ENCODE peak calls at places on chromosomes 6 and 20, in seven cellular contexts. M is A549, E is endodermal cell, W is stomach, N is IMR-90, H is transverse colon, X is epithelial cell of esophagus. P is an unnamed sample.

GRCh38 chr20:21557246-21557982 is 43.5 kb upstream of the NKX2-2 start:
- DNase-seq in N (no peak), W (no peak), X (no peak), M (no peak), H (no peak), E (no peak), P (no peak)

GRCh38 chr6:16769131-16769985 is 8.1 kb upstream of the ATXN1 start:
- DNase-seq in N (peak; percentile 61), X (peak; percentile 94), H (peak; percentile 38), E (peak; percentile 54), M (peak; percentile 49), W (peak; percentile 44), P (no peak)

GRCh38 chr20:48740714-48741113 is 87.1 kb downstream of the PREX1 start:
- DNase-seq in H (no peak), M (no peak), X (no peak), N (no peak), W (no peak), E (no peak), P (no peak)

GRCh38 chr20:58131111-58131510 is 97.3 kb downstream of the ANKRD60 start:
- DNase-seq in N (no peak), H (no peak), M (no peak), W (no peak), X (no peak), E (no peak), P (no peak)

GRCh38 chr6:53199156-53199555 is 50.5 kb upstream of the GCM1 start:
- DNase-seq in E (no peak), W (no peak), M (no peak), H (no peak), X (no peak), N (no peak), P (no peak)

GRCh38 chr20:44173846-44174245 is 13.1 kb downstream of the JPH2 start:
- DNase-seq in X (no peak), W (no peak), E (no peak), M (no peak), H (no peak), N (no peak), P (no peak)

GRCh38 chr6:74357329-74357728 is 661.3 kb downstream of the CD109 start:
- DNase-seq in X (no peak), M (no peak), E (no peak), N (peak; percentile 46), H (no peak), W (no peak), P (no peak)

GRCh38 chr6:141097471-141097870 is 1035.3 kb upstream of the GJE1 start:
- DNase-seq in H (no peak), E (no peak), X (peak; percentile 72), W (no peak), M (no peak), N (no peak), P (no peak)

GRCh38 chr6:52221302-52221701 is 23.0 kb downstream of the IL17F start:
- DNase-seq in M (no peak), H (no peak), X (no peak), W (no peak), N (no peak), E (no peak), P (no peak)

GRCh38 chr6:119283214-119283613 is 66.3 kb downstream of the MAN1A1 start:
- DNase-seq in X (no peak), H (no peak), W (no peak), E (no peak), N (peak; percentile 9), M (no peak), P (no peak)

GRCh38 chr20:50750145-50750671 is 18.8 kb downstream of the PARD6B start:
- DNase-seq in H (no peak), X (no peak), W (no peak), N (no peak), M (no peak), E (peak; percentile 13), P (no peak)

GRCh38 chr20:3655032-3655405 is 8.2 kb downstream of the GFRA4 start:
- DNase-seq in W (no peak), M (no peak), E (no peak), N (no peak), H (no peak), X (no peak), P (no peak)

GRCh38 chr20:37275125-37275524 is 13.5 kb upstream of the GHRH start:
- DNase-seq in N (no peak), W (no peak), X (no peak), E (no peak), M (no peak), H (no peak), P (no peak)

GRCh38 chr20:37278966-37279590 is 10.4 kb upstream of the MANBAL start:
- DNase-seq in N (no peak), W (no peak), M (no peak), E (peak; percentile 68), H (no peak), X (peak; percentile 68), P (no peak)

GRCh38 chr20:37277253-37277593 is 12.2 kb upstream of the MANBAL start:
- DNase-seq in X (no peak), H (no peak), W (no peak), N (no peak), M (no peak), E (no peak), P (no peak)

GRCh38 chr20:37273988-37274387 is 12.4 kb upstream of the GHRH start:
- DNase-seq in W (no peak), H (no peak), X (no peak), M (no peak), N (no peak), E (no peak), P (no peak)

GRCh38 chr20:37276494-37277252 is 12.8 kb upstream of the MANBAL start:
- DNase-seq in E (no peak), N (peak; percentile 94), M (no peak), W (peak; percentile 59), H (peak; percentile 56), X (peak; percentile 77), P (peak; percentile 85)
- TF ChIP-seq CTCF in E (no peak), N (peak; percentile 62), M (peak; percentile 42), W (peak; percentile 11), H (peak; percentile 40), X (peak; percentile 48), P (peak; percentile 47)

DNA sequence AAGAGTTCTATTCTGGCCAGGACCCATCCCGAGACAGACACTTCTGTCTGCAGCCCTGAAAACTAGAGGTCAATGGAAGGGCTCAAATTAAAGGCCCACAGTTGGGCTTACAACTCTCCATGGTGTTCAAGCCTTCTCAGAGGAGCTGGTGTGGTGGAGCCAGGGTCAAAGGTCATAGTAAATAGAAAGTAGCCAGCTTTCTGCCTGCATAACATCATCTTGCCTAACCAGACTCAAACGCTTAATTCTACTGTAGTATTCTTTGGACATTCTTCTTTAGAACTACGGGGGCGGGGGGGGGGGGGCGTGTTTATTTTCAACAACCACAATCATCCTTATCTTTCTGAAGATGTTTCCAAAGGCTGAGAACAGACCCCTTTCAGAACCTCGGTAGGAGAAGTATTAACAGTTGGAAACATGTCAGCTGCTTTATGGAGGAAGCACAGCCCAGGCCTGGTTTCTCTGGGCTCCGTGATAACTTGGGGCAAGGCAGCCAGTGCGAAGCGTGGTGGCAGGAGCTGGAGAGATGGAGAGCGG is 1.5 kb upstream of the RREB1 start:
- DNase-seq in X (no peak), M (no peak), H (no peak), E (no peak), W (no peak), N (peak; percentile 42), P (no peak)
- H3K4me3 ChIP-seq in X (no peak overlapping the region), M (no peak overlapping the region), H (peak overlapping the region; percentile 84), E (no peak overlapping the region), W (peak overlapping the region; percentile 99), N (peak overlapping the region; percentile 96), P (peak overlapping the region; percentile 88)

GRCh38 chr6:109455161-109455501 is 441 bp downstream of the MICAL1 start:
- DNase-seq in E (no peak), M (no peak), X (no peak), H (peak; percentile 63), N (no peak), W (no peak), P (no peak)

GRCh38 chr6:109452181-109452580 is 3.4 kb downstream of the MICAL1 start:
- DNase-seq in X (no peak), M (no peak), W (no peak), N (no peak), H (no peak), E (no peak), P (no peak)

GRCh38 chr6:109453156-109453555 is 2.4 kb downstream of the MICAL1 start:
- DNase-seq in E (no peak), W (no peak), X (no peak), M (no peak), N (no peak), H (no peak), P (no peak)

GRCh38 chr6:109454483-109455160 is 950 bp downstream of the MICAL1 start:
- DNase-seq in W (peak; percentile 58), H (peak; percentile 76), E (no peak), X (no peak), M (no peak), N (peak; percentile 28), P (no peak)

DNA sequence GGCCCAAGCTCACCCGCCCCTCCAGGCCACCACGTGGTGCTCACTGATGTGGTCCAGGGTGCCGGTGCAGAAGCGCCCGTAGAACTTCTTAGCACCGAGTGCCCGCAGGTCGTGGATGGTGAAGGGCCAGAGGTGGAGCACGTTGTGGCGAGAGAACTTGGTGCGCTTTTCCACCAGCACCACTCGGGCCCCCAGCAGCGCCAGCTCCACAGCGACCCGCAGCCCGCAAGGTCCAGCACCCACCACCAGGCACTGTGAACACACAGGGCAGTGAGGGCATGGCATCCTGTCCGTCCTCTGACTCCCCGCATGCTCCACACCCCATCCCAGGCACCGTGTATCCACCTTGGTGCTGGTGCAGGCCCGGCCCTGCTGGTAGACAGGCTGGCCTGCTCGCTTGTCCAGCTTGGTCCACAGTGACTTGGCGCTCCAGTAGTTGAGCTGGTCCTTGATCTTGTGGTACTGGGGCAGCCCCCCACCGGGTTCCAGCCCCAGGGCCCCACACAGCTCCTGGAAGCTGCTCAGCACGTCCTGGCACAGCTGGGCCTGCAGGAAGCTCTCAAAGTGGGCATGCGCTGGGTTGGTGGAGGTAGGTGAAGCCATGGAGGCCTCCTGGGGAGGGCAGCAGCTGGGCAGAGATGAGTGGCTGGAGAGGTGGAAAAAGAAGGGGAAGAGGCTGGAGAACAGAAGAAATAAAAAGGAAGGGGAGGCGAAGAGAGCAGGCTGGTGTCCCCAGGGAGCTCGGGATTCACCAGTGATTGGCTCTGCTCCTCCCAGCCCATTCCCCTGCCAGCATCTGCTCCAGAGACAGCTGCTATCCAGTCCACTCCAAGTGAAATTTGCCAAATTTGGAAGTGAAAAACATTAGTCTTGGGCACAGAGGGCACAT is 1.7 kb downstream of the MICAL1 start:
- DNase-seq in N (no peak), E (no peak), W (no peak), M (no peak), H (no peak), X (no peak), P (no peak)
- TF ChIP-seq CTCF in N (no peak), E (no peak), W (no peak), M (no peak), H (no peak), X (no peak), P (no peak)

GRCh38 chr20:53901064-53901463 is 169.3 kb downstream of the BCAS1 start:
- DNase-seq in X (peak; percentile 58), M (peak; percentile 43), N (peak; percentile 72), E (no peak), W (no peak), H (peak; percentile 28), P (no peak)

GRCh38 chr20:53899351-53900167 is 170.8 kb downstream of the BCAS1 start:
- DNase-seq in E (no peak), N (peak; percentile 87), M (peak; percentile 60), W (peak; percentile 46), H (peak; percentile 68), X (peak; percentile 88), P (no peak)

GRCh38 chr20:53901697-53902096 is 168.7 kb downstream of the BCAS1 start:
- DNase-seq in E (no peak), N (no peak), H (no peak), M (no peak), X (no peak), W (no peak), P (no peak)

GRCh38 chr20:53898558-53898931 is 171.8 kb downstream of the BCAS1 start:
- DNase-seq in X (no peak), M (no peak), W (no peak), E (no peak), N (no peak), H (no peak), P (no peak)

GRCh38 chr20:53900380-53900999 is 169.9 kb downstream of the BCAS1 start:
- DNase-seq in E (no peak), W (no peak), X (peak; percentile 95), M (peak; percentile 26), N (peak; percentile 95), H (no peak), P (no peak)
- H3K4me3 ChIP-seq in E (no peak overlapping the region), W (no peak overlapping the region), X (no peak overlapping the region), M (no peak overlapping the region), N (no peak overlapping the region), H (no peak overlapping the region), P (no peak overlapping the region)